ENCODE peak calls at places on chromosome 22, in seven cellular contexts. Q is body of pancreas, D is HCT116, H is IMR-90, X is sigmoid colon, L is tibial nerve, Z is H1. J is an unnamed sample.

GRCh38 chr22:48740731-48741405 is 1086.8 kb downstream of the BRD1 start:
- DNase-seq in Q (no peak), D (no peak), H (no peak), X (no peak), L (no peak), Z (peak), J (no peak)

GRCh38 chr22:34414467-34415440 is 494.5 kb upstream of the LARGE1 start:
- DNase-seq in Q (peak), D (peak), H (no peak), X (no peak), L (no peak), Z (peak), J (peak)

GRCh38 chr22:48758021-48758561 is 1069.6 kb downstream of the BRD1 start:
- DNase-seq in Q (no peak), D (no peak), H (no peak), X (peak), L (no peak), Z (no peak), J (no peak)

GRCh38 chr22:27642104-27642800 is 159.3 kb downstream of the MN1 start:
- DNase-seq in Q (no peak), D (no peak), H (no peak), X (no peak), L (no peak), Z (no peak), J (no peak)

GRCh38 chr22:40236131-40236665 is 58.5 kb downstream of the TNRC6B start:
- DNase-seq in Q (no peak), D (no peak), H (no peak), X (no peak), L (no peak), Z (no peak), J (no peak)

GRCh38 chr22:37870273-37870672 is 21.1 kb downstream of the EIF3L start:
- DNase-seq in Q (no peak), D (no peak), H (peak), X (no peak), L (no peak), Z (no peak), J (no peak)

GRCh38 chr22:29154364-29155048 is 51.2 kb upstream of the EMID1 start:
- DNase-seq in Q (peak), D (peak), H (peak), X (peak), L (peak), Z (peak), J (peak)

GRCh38 chr22:46084943-46085830 is 65.1 kb upstream of the PPARA start:
- DNase-seq in Q (peak), D (no peak), H (no peak), X (peak), L (peak), Z (no peak), J (no peak)

GRCh38 chr22:24507742-24508141 is 12.6 kb downstream of the UPB1 start:
- DNase-seq in Q (no peak), D (no peak), H (no peak), X (no peak), L (no peak), Z (peak), J (no peak)

GRCh38 chr22:23364389-23364788 is 184.1 kb downstream of the BCR start:
- DNase-seq in Q (no peak), D (no peak), H (no peak), X (no peak), L (no peak), Z (no peak), J (no peak)

GRCh38 chr22:48494968-48495750 is 1332.5 kb downstream of the BRD1 start:
- DNase-seq in Q (no peak), D (no peak), H (no peak), X (peak), L (no peak), Z (no peak), J (no peak)

GRCh38 chr22:28142361-28142801 is 223.3 kb upstream of the PITPNB start:
- DNase-seq in Q (no peak), D (no peak), H (peak), X (no peak), L (peak), Z (no peak), J (no peak)

DNA sequence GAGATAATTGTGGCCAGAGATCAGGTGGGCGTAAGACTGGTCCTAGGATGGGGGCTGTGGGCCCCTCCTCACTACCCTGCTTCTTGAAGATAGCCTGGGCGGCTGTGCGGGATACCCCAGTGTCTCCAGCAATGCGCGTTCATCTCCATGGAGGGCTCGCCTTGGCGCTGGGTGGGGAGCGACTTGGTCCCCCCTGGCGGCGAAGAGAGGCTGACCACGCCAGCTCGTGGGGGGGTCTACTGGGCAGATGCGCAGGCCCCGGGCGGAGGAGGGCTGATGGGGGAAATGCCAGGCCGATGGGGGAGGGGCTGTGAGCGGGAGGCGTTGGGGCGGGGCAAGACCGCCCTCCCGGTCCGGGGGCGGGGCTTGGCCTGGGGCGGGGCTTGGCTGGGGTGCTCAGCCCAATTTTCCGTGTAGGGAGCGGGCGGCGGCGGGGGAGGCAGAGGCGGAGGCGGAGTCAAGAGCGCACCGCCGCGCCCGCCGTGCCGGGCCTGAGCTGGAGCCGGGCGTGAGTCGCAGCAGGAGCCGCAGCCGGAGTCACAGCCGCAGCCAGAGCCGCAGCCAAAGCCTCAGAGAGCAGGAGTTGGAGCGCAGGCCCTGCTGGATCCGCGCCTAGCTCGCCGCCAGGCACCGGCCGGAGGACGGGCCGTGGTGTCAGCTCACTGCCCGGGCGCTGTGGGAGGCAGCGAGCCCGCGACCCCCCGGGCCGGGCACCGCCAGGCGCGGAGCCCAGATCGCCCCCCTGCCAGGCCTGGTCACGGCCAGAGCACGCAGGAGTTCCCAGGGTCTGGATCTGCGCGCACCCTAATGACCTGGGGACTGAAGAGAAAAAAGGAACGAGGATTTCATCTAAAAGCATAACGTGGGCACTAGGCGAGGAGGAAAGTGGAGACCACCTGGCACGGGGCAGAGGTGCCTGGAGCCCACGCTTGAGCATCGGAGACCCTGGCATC is at the start of gene SLC35E4:
- DNase-seq in Q (peak), D (peak), H (peak), X (peak), L (peak), Z (peak), J (peak)
- TF ChIP-seq POLR2A in Q (peak), D (no peak), H (peak), X (peak), L (peak), Z (no peak), J (peak)

GRCh38 chr22:21736084-21736642 is 569 bp upstream of the YPEL1 start:
- DNase-seq in Q (no peak), D (no peak), H (no peak), X (no peak), L (no peak), Z (no peak), J (no peak)
- TF ChIP-seq POLR2A in Q (peak), D (no peak), H (no peak), X (no peak), L (no peak), Z (peak), J (no peak)

DNA sequence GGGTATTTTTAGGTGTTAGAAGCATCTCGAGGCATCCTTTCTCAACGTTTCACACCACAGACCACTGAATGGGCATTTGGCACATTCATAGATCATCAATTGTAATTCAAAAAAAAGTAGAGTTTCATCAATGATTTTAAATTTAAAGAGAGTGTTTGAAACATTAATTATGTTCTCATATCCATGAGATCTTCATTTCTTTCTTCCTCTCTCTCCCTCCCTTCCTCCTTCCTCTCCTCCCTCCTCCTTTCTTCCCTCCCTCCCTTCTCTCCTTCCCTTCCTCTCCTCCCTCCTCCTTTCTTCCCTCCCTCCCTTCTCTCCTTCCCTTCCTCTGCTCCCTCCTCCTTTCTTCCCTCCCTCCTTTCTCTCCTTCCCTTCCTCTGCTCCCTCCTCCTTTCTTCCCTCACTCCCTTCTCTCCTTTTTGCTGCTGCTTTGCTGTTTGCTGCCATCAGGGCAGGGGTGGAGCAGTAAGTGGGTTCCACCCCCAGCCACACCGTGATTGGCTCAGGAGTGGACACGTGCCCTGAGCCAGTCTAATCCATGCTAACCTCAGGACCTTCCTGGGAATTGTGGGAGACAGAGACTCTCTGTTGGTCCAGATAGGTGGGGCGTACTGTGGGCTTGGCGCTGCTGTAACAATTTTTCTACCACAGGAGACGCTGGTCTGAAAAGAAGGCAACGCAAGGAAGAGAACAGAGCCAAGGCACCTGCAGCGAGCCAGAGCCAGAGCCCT is 33.8 kb upstream of the APOBEC3A start:
- DNase-seq in Q (peak), D (peak), H (peak), X (peak), L (peak), Z (no peak), J (peak)
- TF ChIP-seq POLR2A in Q (peak), D (peak), H (no peak), X (no peak), L (peak), Z (no peak), J (peak)

DNA sequence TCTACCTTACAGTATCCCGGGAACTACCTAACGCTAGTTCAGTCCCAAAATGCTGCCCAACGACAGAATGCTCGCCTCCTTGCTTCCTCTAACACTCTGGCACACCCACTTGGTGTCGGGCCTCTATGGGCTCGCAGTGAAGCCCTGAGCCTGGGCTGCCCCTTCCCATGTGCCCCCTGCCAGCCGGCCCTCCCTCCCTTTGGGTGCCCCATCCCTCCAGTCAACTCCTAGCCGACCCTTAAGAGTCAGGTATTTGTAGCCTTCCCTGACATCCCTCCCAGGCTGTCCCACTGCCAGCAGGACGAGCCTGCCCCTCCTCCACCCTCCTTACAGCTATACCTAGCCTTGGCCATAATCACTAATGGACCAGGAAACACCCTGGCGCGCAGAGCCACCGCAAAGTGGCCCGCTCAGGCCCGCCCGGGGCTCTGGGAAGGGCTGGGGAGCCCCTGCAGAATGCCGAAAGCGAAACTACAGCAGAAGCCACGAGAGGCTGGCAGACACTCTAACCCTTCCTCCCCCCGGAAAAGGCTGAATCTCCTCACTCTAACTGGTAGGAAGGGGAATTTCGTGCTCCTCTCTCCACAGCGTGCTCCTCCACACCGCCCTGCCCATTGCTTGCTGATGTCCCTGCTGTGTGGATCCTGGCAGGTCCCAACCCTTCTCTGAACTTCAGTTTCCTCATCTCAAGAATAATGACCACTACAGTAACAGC is 8.2 kb downstream of the CBX7 start:
- DNase-seq in Q (peak), D (no peak), H (peak), X (peak), L (no peak), Z (no peak), J (peak)
- TF ChIP-seq POLR2A in Q (peak), D (no peak), H (no peak), X (no peak), L (no peak), Z (no peak), J (no peak)

DNA sequence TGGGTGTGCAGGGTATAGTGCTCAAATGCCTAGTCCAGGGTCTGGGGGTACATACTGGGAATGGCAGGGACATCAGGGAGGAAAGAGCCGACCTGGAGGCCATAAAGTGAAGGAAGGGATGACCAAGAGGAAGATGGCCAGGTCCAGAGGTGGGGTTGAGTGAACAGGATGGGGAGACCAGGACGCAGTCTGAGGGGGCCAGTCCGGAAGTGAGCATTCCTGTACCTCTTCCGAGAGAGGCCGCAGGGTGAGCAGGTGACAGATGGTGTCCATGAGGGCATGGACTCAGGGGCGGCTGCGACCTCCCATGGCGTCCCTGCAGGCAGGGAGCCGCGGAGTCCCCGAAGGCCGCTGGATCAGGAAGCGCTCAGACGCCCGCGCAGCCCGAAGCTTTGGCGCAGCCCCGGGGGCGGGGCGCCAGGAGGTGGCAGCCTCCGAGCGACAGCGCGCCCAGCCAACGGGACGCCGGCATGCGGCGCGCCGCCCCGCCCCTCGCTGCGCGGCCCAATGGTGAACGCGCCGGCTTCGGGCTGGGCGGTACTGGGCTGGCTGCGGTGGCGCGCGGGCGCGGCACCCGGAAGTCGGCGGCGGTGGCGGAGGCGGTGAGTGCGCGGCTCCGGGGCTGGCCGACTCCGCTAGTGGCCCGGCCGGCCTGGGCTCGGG is at the start of gene TANGO2:
- DNase-seq in Q (peak), D (peak), H (peak), X (peak), L (peak), Z (peak), J (peak)
- TF ChIP-seq POLR2A in Q (peak), D (no peak), H (peak), X (no peak), L (peak), Z (peak), J (peak)

DNA sequence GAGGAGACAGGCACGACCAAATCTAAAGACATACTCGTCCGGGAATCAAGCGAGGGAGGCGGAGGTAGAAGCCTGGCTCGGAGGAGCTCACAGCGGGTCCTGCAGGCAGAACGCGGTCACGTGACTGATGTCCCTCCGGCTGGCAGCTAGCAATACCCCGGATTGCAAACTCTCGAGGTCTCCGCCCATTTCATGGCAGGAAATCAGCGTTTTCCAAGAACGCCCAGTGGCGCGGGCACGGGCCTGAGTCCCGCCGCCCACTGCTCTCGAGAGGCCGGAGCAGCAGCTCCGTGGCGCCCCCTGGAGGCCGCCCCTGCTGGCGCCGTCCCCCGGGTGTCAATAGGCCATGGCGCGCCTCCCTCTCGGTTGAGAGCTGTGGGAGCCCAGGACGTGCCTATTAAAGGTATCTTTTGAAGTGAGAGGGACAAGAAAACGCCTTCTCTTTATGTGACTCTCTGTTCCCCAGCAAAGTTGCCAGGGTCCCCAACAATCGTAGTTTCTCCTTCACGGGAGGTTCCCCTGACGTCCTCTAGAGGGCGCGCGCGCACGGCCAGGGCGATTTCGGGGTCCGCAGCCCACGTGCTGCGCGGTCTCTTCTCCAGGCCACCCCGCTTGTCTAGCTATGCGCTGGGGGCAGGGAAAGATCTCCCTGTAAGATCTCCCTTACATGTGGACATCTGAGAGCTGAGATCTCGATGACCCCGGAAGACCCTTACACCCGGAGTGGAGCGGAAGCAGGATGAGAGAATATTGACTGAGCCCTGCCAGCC is 37.3 kb upstream of the RBFOX2 start:
- DNase-seq in Q (peak), D (peak), H (peak), X (peak), L (peak), Z (peak), J (peak)
- TF ChIP-seq POLR2A in Q (peak), D (no peak), H (no peak), X (no peak), L (peak), Z (peak), J (no peak)

GRCh38 chr22:31287818-31288495 is 4.3 kb downstream of the PIK3IP1 start:
- DNase-seq in Q (no peak), D (no peak), H (no peak), X (peak), L (no peak), Z (no peak), J (no peak)
- TF ChIP-seq POLR2A in Q (no peak), D (no peak), H (no peak), X (no peak), L (no peak), Z (no peak), J (no peak)

J was measured in H54.